ENCODE peak calls at places on chromosomes 16 and 17, in seven cellular contexts. J is gastrocnemius medialis, B is brain microvascular endothelial cell, A is cardiac fibroblast, S is epithelial cell of esophagus, W is ascending aorta, N is OCI-LY7. Q is an unnamed sample.
A peak's percentile ranks its signal among the peaks of the same experiment; 100 is the strongest.

GRCh38 chr17:44039829-44040635 is 25.3 kb upstream of the TMEM101 start:
- DNase-seq in J (peak; percentile 25), B (no peak), A (no peak), S (peak; percentile 71), W (no peak), N (no peak), Q (no peak)

GRCh38 chr17:10646393-10646990 is 10.6 kb downstream of the MYH3 start:
- DNase-seq in J (peak; percentile 54), B (peak; percentile 67), A (peak; percentile 77), S (peak; percentile 76), W (peak; percentile 80), N (peak; percentile 71), Q (peak; percentile 79)

GRCh38 chr17:49108318-49108717 is 24.3 kb upstream of the B4GALNT2 start:
- DNase-seq in J (no peak), B (peak; percentile 89), A (peak; percentile 92), S (peak; percentile 47), W (no peak), N (no peak), Q (no peak)

GRCh38 chr17:45763182-45763581 is 20.9 kb upstream of the CRHR1 start:
- DNase-seq in J (no peak), B (no peak), A (no peak), S (no peak), W (no peak), N (no peak), Q (no peak)

GRCh38 chr16:52873997-52874500 is 178.6 kb downstream of the CHD9NB start:
- DNase-seq in J (no peak), B (no peak), A (no peak), S (no peak), W (no peak), N (no peak), Q (no peak)

GRCh38 chr16:24999856-25000447 is 15.2 kb downstream of the ARHGAP17 start:
- DNase-seq in J (peak; percentile 77), B (peak; percentile 45), A (no peak), S (no peak), W (no peak), N (no peak), Q (no peak)

GRCh38 chr17:45347451-45347850 is 30.6 kb upstream of the MAP3K14 start:
- DNase-seq in J (no peak), B (no peak), A (no peak), S (no peak), W (peak; percentile 5), N (no peak), Q (no peak)

GRCh38 chr17:37828313-37829124 is 83.7 kb upstream of the HNF1B start:
- DNase-seq in J (no peak), B (no peak), A (peak; percentile 36), S (no peak), W (no peak), N (no peak), Q (no peak)

GRCh38 chr17:45019177-45019711 is 32.2 kb downstream of the DCAKD start:
- DNase-seq in J (peak; percentile 21), B (no peak), A (no peak), S (peak; percentile 55), W (peak; percentile 72), N (peak; percentile 25), Q (peak; percentile 52)

GRCh38 chr16:65884018-65884417 is 482.5 kb upstream of the CDH5 start:
- DNase-seq in J (no peak), B (no peak), A (no peak), S (peak; percentile 87), W (no peak), N (no peak), Q (no peak)

GRCh38 chr16:81708459-81709368 is 70.4 kb upstream of the PLCG2 start:
- DNase-seq in J (no peak), B (no peak), A (no peak), S (no peak), W (no peak), N (no peak), Q (no peak)

GRCh38 chr17:27355419-27355818 is 61.5 kb downstream of the WSB1 start:
- DNase-seq in J (no peak), B (no peak), A (no peak), S (no peak), W (peak; percentile 25), N (no peak), Q (no peak)
- H3K4me3 ChIP-seq in J (no peak overlapping the region), B (no peak overlapping the region), A (no peak overlapping the region), S (no peak overlapping the region), W (no peak overlapping the region), N (no peak overlapping the region), Q (no peak overlapping the region)

GRCh38 chr16:11097094-11097781 is 152.9 kb downstream of the CLEC16A start:
- DNase-seq in J (no peak), B (no peak), A (no peak), S (no peak), W (no peak), N (no peak), Q (no peak)
- H3K4me3 ChIP-seq in J (no peak overlapping the region), B (no peak overlapping the region), A (no peak overlapping the region), S (no peak overlapping the region), W (no peak overlapping the region), N (no peak overlapping the region), Q (no peak overlapping the region)

GRCh38 chr16:80512460-80512859 is 28.3 kb upstream of the DYNLRB2 start:
- DNase-seq in J (no peak), B (no peak), A (no peak), S (no peak), W (no peak), N (no peak), Q (no peak)
- H3K4me3 ChIP-seq in J (no peak overlapping the region), B (no peak overlapping the region), A (no peak overlapping the region), S (no peak overlapping the region), W (no peak overlapping the region), N (no peak overlapping the region), Q (no peak overlapping the region)

GRCh38 chr17:60559995-60560859 is 34.2 kb upstream of the APPBP2 start:
- DNase-seq in J (no peak), B (no peak), A (no peak), S (no peak), W (no peak), N (no peak), Q (no peak)
- H3K4me3 ChIP-seq in J (no peak overlapping the region), B (no peak overlapping the region), A (no peak overlapping the region), S (no peak overlapping the region), W (no peak overlapping the region), N (no peak overlapping the region), Q (no peak overlapping the region)

GRCh38 chr17:81902653-81903414 is 796 bp downstream of the NPB start:
- DNase-seq in J (no peak), B (no peak), A (no peak), S (no peak), W (no peak), N (no peak), Q (peak; percentile 35)
- H3K4me3 ChIP-seq in J (no peak overlapping the region), B (peak overlapping the region; percentile 12), A (no peak overlapping the region), S (no peak overlapping the region), W (peak overlapping the region; percentile 65), N (no peak overlapping the region), Q (no peak overlapping the region)

GRCh38 chr17:75940727-75941441 is at the start of gene FBF1:
- DNase-seq in J (peak; percentile 93), B (peak; percentile 89), A (peak; percentile 93), S (peak; percentile 97), W (peak; percentile 97), N (peak; percentile 95), Q (peak; percentile 93)

GRCh38 chr17:75942473-75942872 is 1.6 kb upstream of the FBF1 start:
- DNase-seq in J (no peak), B (no peak), A (no peak), S (no peak), W (no peak), N (no peak), Q (no peak)

GRCh38 chr17:75937652-75938051 is 3.2 kb downstream of the FBF1 start:
- DNase-seq in J (no peak), B (no peak), A (no peak), S (no peak), W (no peak), N (no peak), Q (no peak)

GRCh38 chr17:75945202-75945601 is 4.4 kb upstream of the FBF1 start:
- DNase-seq in J (no peak), B (no peak), A (no peak), S (no peak), W (no peak), N (no peak), Q (no peak)

GRCh38 chr17:75941442-75941819 is 589 bp upstream of the FBF1 start:
- DNase-seq in J (peak; percentile 18), B (no peak), A (no peak), S (no peak), W (no peak), N (no peak), Q (no peak)
- H3K4me3 ChIP-seq in J (peak overlapping the region; percentile 72), B (peak overlapping the region; percentile 80), A (no peak overlapping the region), S (peak overlapping the region; percentile 35), W (peak overlapping the region; percentile 97), N (peak overlapping the region; percentile 82), Q (peak overlapping the region; percentile 71)

GRCh38 chr16:3865241-3865640 is 15.3 kb downstream of the CREBBP start:
- DNase-seq in J (no peak), B (no peak), A (no peak), S (no peak), W (no peak), N (no peak), Q (no peak)

GRCh38 chr16:3866703-3867431 is 13.6 kb downstream of the CREBBP start:
- DNase-seq in J (no peak), B (no peak), A (no peak), S (no peak), W (no peak), N (no peak), Q (no peak)

GRCh38 chr16:3872216-3872895 is 8.2 kb downstream of the CREBBP start:
- DNase-seq in J (no peak), B (no peak), A (no peak), S (no peak), W (no peak), N (no peak), Q (no peak)

GRCh38 chr16:3868556-3868955 is 12.0 kb downstream of the CREBBP start:
- DNase-seq in J (no peak), B (no peak), A (no peak), S (no peak), W (no peak), N (no peak), Q (no peak)

DNA sequence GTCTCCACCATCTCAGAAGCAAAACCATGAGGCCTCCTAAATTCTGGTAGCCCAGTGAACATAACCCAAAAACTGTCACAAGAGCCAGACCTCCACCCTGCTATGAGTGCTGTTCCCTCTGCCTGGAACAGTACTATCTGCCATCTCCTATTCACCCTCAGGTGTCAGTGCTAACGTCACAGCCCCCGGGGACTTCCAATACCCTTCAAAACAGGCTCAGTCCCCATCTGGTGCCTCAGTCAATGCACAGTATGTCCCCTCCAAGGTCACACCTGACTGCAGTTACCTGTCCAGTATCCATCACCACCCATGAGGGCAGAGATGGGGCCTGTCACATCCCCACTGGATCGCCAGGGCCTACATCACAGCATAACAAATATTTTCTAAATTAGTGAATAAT is 11.5 kb downstream of the CREBBP start:
- DNase-seq in J (no peak), B (no peak), A (no peak), S (no peak), W (no peak), N (no peak), Q (no peak)
- H3K4me3 ChIP-seq in J (no peak overlapping the region), B (no peak overlapping the region), A (no peak overlapping the region), S (no peak overlapping the region), W (no peak overlapping the region), N (no peak overlapping the region), Q (no peak overlapping the region)

GRCh38 chr17:50546701-50547034 is 306 bp upstream of the SPATA20 start:
- DNase-seq in J (no peak), B (no peak), A (no peak), S (no peak), W (no peak), N (no peak), Q (no peak)
- H3K4me3 ChIP-seq in J (peak overlapping the region; percentile 64), B (peak overlapping the region; percentile 66), A (no peak overlapping the region), S (peak overlapping the region; percentile 52), W (peak overlapping the region; percentile 76), N (peak overlapping the region; percentile 41), Q (no peak overlapping the region)